ENCODE peak calls at places on chromosome 17, in six cellular contexts. I, V, C, A, S and E are unnamed samples.

GRCh38 chr17:50206604-50207293 is 5.3 kb upstream of the COL1A1 start:
- DNase-seq in C (no peak), V (no peak), S (no peak), I (peak; percentile 12), A (peak; percentile 78), E (no peak)

GRCh38 chr17:30333503-30334240 is at the start of gene TMIGD1:
- DNase-seq in I (no peak), A (no peak), S (peak; percentile 80), V (no peak), C (no peak), E (no peak)

GRCh38 chr17:29588017-29588557 is 1.4 kb downstream of the GIT1 start:
- DNase-seq in V (no peak), S (no peak), A (no peak), C (no peak), I (no peak), E (peak; percentile 30)

GRCh38 chr17:60077672-60078519 is 825 bp downstream of the HEATR6 start:
- DNase-seq in C (no peak), I (no peak), A (peak; percentile 35), S (peak; percentile 36), V (no peak), E (peak; percentile 7)

GRCh38 chr17:40350410-40351184 is 13.9 kb downstream of the GJD3 start:
- DNase-seq in C (no peak), I (no peak), V (no peak), S (no peak), A (no peak), E (no peak)

GRCh38 chr17:67125417-67125816 is 81.1 kb downstream of the CACNG1 start:
- DNase-seq in I (no peak), V (no peak), C (no peak), A (no peak), S (no peak), E (peak; percentile 55)

GRCh38 chr17:21149626-21150025 is 22.9 kb downstream of the DHRS7B start:
- DNase-seq in C (no peak), I (no peak), V (no peak), S (no peak), A (no peak), E (no peak)

GRCh38 chr17:20073056-20073979 is 64.2 kb downstream of the SPECC1 start:
- DNase-seq in V (peak; percentile 15), S (no peak), C (peak; percentile 3), A (peak; percentile 56), I (no peak), E (no peak)

GRCh38 chr17:37239690-37240344 is 136.0 kb upstream of the C17orf78 start:
- DNase-seq in S (peak; percentile 55), C (no peak), V (no peak), A (peak; percentile 54), I (no peak), E (peak; percentile 24)

GRCh38 chr17:74361613-74362391 is at the start of gene BTBD17:
- DNase-seq in V (peak; percentile 36), C (no peak), A (no peak), I (no peak), S (peak; percentile 17), E (peak; percentile 46)

GRCh38 chr17:3915642-3916012 is 638 bp downstream of the P2RX1 start:
- DNase-seq in A (no peak), C (no peak), S (no peak), V (no peak), I (no peak), E (no peak)

GRCh38 chr17:1077536-1078061 is 80.7 kb downstream of the TIMM22 start:
- DNase-seq in A (no peak), I (no peak), V (no peak), S (no peak), C (no peak), E (no peak)

GRCh38 chr17:76046064-76046463 is 19.0 kb upstream of the EVPL start:
- DNase-seq in I (no peak), C (no peak), V (no peak), A (no peak), S (peak; percentile 87), E (peak; percentile 23)

GRCh38 chr17:77794846-77795245 is 163.7 kb upstream of the TNRC6C start:
- DNase-seq in C (no peak), I (no peak), A (no peak), V (no peak), S (no peak), E (no peak)

GRCh38 chr17:45013021-45013997 is 38.1 kb downstream of the DCAKD start:
- DNase-seq in A (no peak), C (no peak), S (no peak), V (no peak), I (peak; percentile 73), E (no peak)

GRCh38 chr17:39826334-39826733 is 37.8 kb downstream of the IKZF3 start:
- DNase-seq in A (no peak), S (no peak), I (no peak), C (no peak), V (no peak), E (no peak)

GRCh38 chr17:66855204-66855603 is 20.3 kb downstream of the CACNG5 start:
- DNase-seq in C (peak; percentile 26), A (no peak), I (no peak), S (no peak), V (peak; percentile 27), E (no peak)

GRCh38 chr17:56781944-56782737 is 51.6 kb downstream of the C17orf67 start:
- DNase-seq in S (no peak), I (no peak), A (no peak), C (no peak), V (no peak), E (no peak)

GRCh38 chr17:38504216-38504615 is 76.0 kb downstream of the ARHGAP23 start:
- DNase-seq in S (no peak), V (no peak), I (no peak), A (no peak), C (no peak), E (no peak)

GRCh38 chr17:74305865-74306654 is 20.0 kb upstream of the KIF19 start:
- DNase-seq in A (peak; percentile 34), S (peak; percentile 7), I (no peak), C (no peak), V (no peak), E (no peak)

GRCh38 chr17:46986401-46986800 is 7.3 kb upstream of the RPRML start:
- DNase-seq in V (no peak), A (no peak), S (no peak), I (no peak), C (no peak), E (no peak)

GRCh38 chr17:9330140-9330902 is 245.3 kb downstream of the STX8 start:
- DNase-seq in S (no peak), A (no peak), C (no peak), V (no peak), I (no peak), E (no peak)

GRCh38 chr17:79931517-79932309 is 92.5 kb upstream of the CBX4 start:
- DNase-seq in V (no peak), S (peak; percentile 44), C (no peak), I (no peak), A (no peak), E (peak; percentile 73)

GRCh38 chr17:50909765-50910661 is 43.9 kb upstream of the TOB1 start:
- DNase-seq in A (no peak), S (no peak), V (peak; percentile 34), C (peak; percentile 71), I (no peak), E (no peak)

GRCh38 chr17:75720656-75721462 is at the start of gene ITGB4:
- DNase-seq in C (peak; percentile 53), I (no peak), S (peak; percentile 95), V (peak; percentile 50), A (no peak), E (peak; percentile 88)